ENCODE peak calls at places on chromosomes 4 and X, in nine cellular contexts. E is kidney; J is LoVo; O is activated CD8-positive, alpha-beta memory T cell treated with anti-CD3 and anti-CD28 coated beads for 24 hours; X is OCI-M1; H is HS-5; Q is stimulated activated CD4-positive, alpha-beta T cell treated with anti-CD3 and anti-CD28 coated beads, Interleukin-15, amount 100 ng/mL, for 1 hour; C is NCI-H2029; M is sigmoid colon. P is an unnamed sample.

GRCh38 chr4:60020389-60020788 is 1179.7 kb upstream of the ADGRL3 start:
- DNase-seq in O (no peak), J (no peak), X (no peak), M (no peak), E (no peak), C (no peak), H (no peak), Q (no peak), P (no peak)

GRCh38 chr4:187436251-187436650 is 559.3 kb upstream of the ZFP42 start:
- DNase-seq in E (no peak), O (no peak), Q (no peak), M (no peak), C (no peak), H (no peak), J (no peak), X (no peak), P (no peak)

GRCh38 chr4:95358320-95358889 is 190.4 kb downstream of the UNC5C start:
- DNase-seq in H (no peak), O (no peak), M (no peak), C (no peak), J (no peak), E (no peak), X (no peak), Q (no peak), P (no peak)

GRCh38 chrX:38055170-38055847 is 49.0 kb downstream of the SYTL5 start:
- DNase-seq in M (no peak), Q (no peak), O (no peak), H (no peak), X (no peak), E (no peak), C (no peak), J (no peak), P (no peak)

GRCh38 chr4:101356928-101357327 is 9.6 kb upstream of the PPP3CA start:
- DNase-seq in E (no peak), M (no peak), X (no peak), C (no peak), O (no peak), J (peak), Q (no peak), H (peak), P (no peak)

GRCh38 chr4:80188801-80189458 is 8.4 kb upstream of the PRDM8 start:
- DNase-seq in H (no peak), Q (no peak), M (no peak), X (no peak), C (no peak), E (peak), O (no peak), J (no peak), P (no peak)

GRCh38 chr4:931194-931959 is 739 bp downstream of the GAK start:
- DNase-seq in C (no peak), M (no peak), H (peak), O (peak), J (no peak), X (peak), Q (no peak), E (peak), P (no peak)

GRCh38 chr4:47251363-47252135 is 212.0 kb downstream of the COMMD8 start:
- DNase-seq in H (no peak), J (no peak), E (no peak), X (no peak), M (peak), Q (no peak), C (no peak), O (no peak), P (no peak)

GRCh38 chrX:63652086-63652775 is 132.8 kb downstream of the ARHGEF9 start:
- DNase-seq in J (no peak), H (peak), M (no peak), X (no peak), E (no peak), O (no peak), C (no peak), Q (no peak), P (no peak)

GRCh38 chr4:161554372-161554990 is 609.3 kb downstream of the FSTL5 start:
- DNase-seq in H (no peak), X (peak), J (no peak), C (no peak), O (no peak), E (no peak), Q (no peak), M (no peak), P (no peak)

GRCh38 chr4:3261411-3262207 is 12.7 kb downstream of the MSANTD1 start:
- DNase-seq in M (no peak), X (no peak), E (peak), C (no peak), H (no peak), J (no peak), Q (no peak), O (peak), P (peak)

GRCh38 chrX:129747533-129747932 is 8.8 kb downstream of the XPNPEP2 start:
- DNase-seq in J (no peak), H (no peak), E (no peak), O (no peak), C (no peak), M (peak), Q (no peak), X (no peak), P (no peak)

GRCh38 chr4:108590776-108591175 is 29.6 kb upstream of the RPL34 start:
- DNase-seq in X (no peak), E (no peak), H (no peak), Q (no peak), M (no peak), J (no peak), C (no peak), O (no peak), P (no peak)

GRCh38 chr4:28557755-28558154 is 1697.1 kb downstream of the STIM2 start:
- DNase-seq in H (peak), J (no peak), O (no peak), Q (no peak), C (no peak), E (no peak), M (no peak), X (peak), P (no peak)

GRCh38 chr4:70688795-70689231 is 481 bp downstream of the UTP3 start:
- DNase-seq in M (no peak), E (no peak), J (no peak), X (peak), H (no peak), Q (no peak), C (no peak), O (no peak), P (peak)

GRCh38 chr4:114012749-114013148 is 33.3 kb upstream of the ARSJ start:
- DNase-seq in Q (no peak), H (no peak), J (no peak), O (no peak), X (no peak), E (peak), C (no peak), M (no peak), P (no peak)

GRCh38 chr4:77040265-77040664 is 35.5 kb downstream of the CCNI start:
- DNase-seq in X (no peak), J (no peak), Q (no peak), O (no peak), C (no peak), M (no peak), E (no peak), H (no peak), P (no peak)

GRCh38 chrX:6778547-6779231 is 243.8 kb upstream of the VCX3A start:
- DNase-seq in Q (no peak), J (no peak), H (no peak), C (no peak), M (no peak), O (no peak), X (no peak), E (no peak), P (no peak)

GRCh38 chr4:41622816-41623215 is 84.9 kb downstream of the LIMCH1 start:
- DNase-seq in J (no peak), M (no peak), E (no peak), O (no peak), Q (no peak), H (no peak), X (no peak), C (no peak), P (no peak)

GRCh38 chr4:107931775-107932321 is 499 bp downstream of the CYP2U1 start:
- DNase-seq in C (no peak), X (no peak), H (no peak), E (peak), M (peak), Q (peak), J (no peak), O (no peak), P (no peak)

GRCh38 chrX:1248381-1249061 is 20.1 kb upstream of the CSF2RA start:
- DNase-seq in J (no peak), M (no peak), O (peak), X (peak), Q (no peak), C (no peak), H (no peak), E (no peak), P (peak)

GRCh38 chr4:127995776-127996175 is 30.6 kb downstream of the ABHD18 start:
- DNase-seq in M (no peak), H (peak), E (no peak), X (no peak), J (no peak), O (no peak), Q (no peak), C (no peak), P (no peak)

GRCh38 chr4:85807247-85807915 is 332.4 kb downstream of the ARHGAP24 start:
- DNase-seq in H (no peak), M (no peak), O (no peak), X (no peak), E (no peak), C (no peak), J (no peak), Q (no peak), P (no peak)

GRCh38 chr4:25861951-25862410 is 807 bp downstream of the SEL1L3 start:
- DNase-seq in Q (no peak), H (peak), O (peak), X (peak), M (no peak), J (no peak), E (peak), C (no peak), P (no peak)

GRCh38 chr4:53905935-53906377 is 158.4 kb downstream of the CHIC2 start:
- DNase-seq in M (no peak), C (no peak), O (no peak), J (peak), H (no peak), Q (no peak), E (no peak), X (peak), P (no peak)

GRCh38 chr4:1266881-1267763 is 18.2 kb upstream of the CTBP1 start:
- DNase-seq in C (no peak), X (no peak), O (no peak), E (peak), M (no peak), H (no peak), Q (no peak), J (no peak), P (no peak)

GRCh38 chr4:125736057-125736456 is 421.3 kb downstream of the FAT4 start:
- DNase-seq in M (no peak), H (no peak), O (no peak), J (no peak), C (no peak), X (peak), E (no peak), Q (no peak), P (no peak)

GRCh38 chr4:124372916-124373315 is 339.6 kb downstream of the ANKRD50 start:
- DNase-seq in M (no peak), Q (no peak), E (no peak), X (no peak), J (no peak), C (no peak), O (no peak), H (no peak), P (no peak)

GRCh38 chrX:106606583-106606982 is 5.2 kb upstream of the RADX start:
- DNase-seq in X (peak), H (no peak), E (no peak), J (no peak), O (no peak), Q (no peak), M (no peak), C (no peak), P (no peak)

GRCh38 chr4:101102114-101102752 is 245.1 kb downstream of the PPP3CA start:
- DNase-seq in J (no peak), C (peak), M (peak), H (peak), E (peak), X (no peak), O (no peak), Q (no peak), P (no peak)

GRCh38 chrX:153396320-153397195 is 4.6 kb downstream of the PNMA6E start:
- DNase-seq in C (no peak), E (peak), Q (no peak), X (no peak), H (no peak), O (no peak), M (no peak), J (no peak), P (no peak)

GRCh38 chrX:69291111-69291510 is 125.9 kb upstream of the PJA1 start:
- DNase-seq in H (no peak), M (no peak), X (no peak), E (no peak), J (no peak), C (no peak), Q (no peak), O (no peak), P (no peak)

P was measured in mesothelial cell of epicardium.